ENCODE peak calls at places on chromosomes 2 and 18, in five cellular contexts. C is cardiac muscle cell; G is CD8-positive, alpha-beta T cell; S is transverse colon; U is uterus. N is an unnamed sample. For H3K4me1, the result is how much of the 10 kb centered on the place peaks cover.

GRCh38 chr18:57854726-57855125 is 51.6 kb upstream of the ATP8B1 start:
- DNase-seq in S (peak), G (no peak), U (no peak), C (no peak), N (no peak)

GRCh38 chr2:221104391-221104811 is 467.7 kb downstream of the EPHA4 start:
- DNase-seq in U (peak), S (no peak), C (peak), G (no peak), N (no peak)

GRCh38 chr2:178265851-178266250 is 71.5 kb downstream of the OSBPL6 start:
- DNase-seq in C (no peak), S (no peak), U (no peak), G (no peak), N (no peak)

GRCh38 chr18:23495723-23496440 is 7.4 kb upstream of the RMC1 start:
- DNase-seq in S (peak), G (no peak), C (no peak), U (no peak), N (no peak)

GRCh38 chr2:101040761-101041160 is 38.7 kb downstream of the RPL31 start:
- DNase-seq in U (no peak), S (no peak), G (no peak), C (no peak), N (no peak)

GRCh38 chr2:210203162-210203561 is 22.1 kb downstream of the ACADL start:
- DNase-seq in S (no peak), C (no peak), G (no peak), U (no peak), N (no peak)

GRCh38 chr18:35827275-35827929 is 145.1 kb upstream of the RMP24 start:
- DNase-seq in C (no peak), U (no peak), S (no peak), G (no peak), N (no peak)

GRCh38 chr18:79510731-79511141 is 115.0 kb downstream of the NFATC1 start:
- DNase-seq in G (no peak), U (peak), S (peak), C (no peak), N (no peak)

GRCh38 chr18:24170389-24170788 is 31.5 kb downstream of the CABYR start:
- DNase-seq in G (no peak), C (no peak), S (no peak), U (no peak), N (no peak)

GRCh38 chr2:13638181-13638580 is 921.4 kb downstream of the TRIB2 start:
- DNase-seq in U (no peak), G (no peak), S (no peak), C (no peak), N (no peak)

GRCh38 chr2:213266421-213266820 is 17.8 kb upstream of the SPAG16 start:
- DNase-seq in G (no peak), S (no peak), U (no peak), C (no peak), N (no peak)

GRCh38 chr2:172943992-172944793 is 131.5 kb upstream of the MAP3K20 start:
- DNase-seq in C (no peak), G (no peak), S (no peak), U (no peak), N (no peak)

GRCh38 chr2:179226203-179226960 is 38.2 kb downstream of the SESTD1 start:
- DNase-seq in U (no peak), G (no peak), S (no peak), C (no peak), N (no peak)

GRCh38 chr2:152814475-152815030 is 96.1 kb downstream of the ARL6IP6 start:
- DNase-seq in G (no peak), S (peak), C (no peak), U (no peak), N (no peak)

GRCh38 chr18:54440292-54440691 is 82.6 kb downstream of the C18orf54 start:
- DNase-seq in G (no peak), S (no peak), C (no peak), U (no peak), N (no peak)

GRCh38 chr2:106095478-106096392 is 98.4 kb downstream of the UXS1 start:
- DNase-seq in G (peak), U (no peak), C (no peak), S (peak), N (no peak)

GRCh38 chr2:9552491-9553178 is 3.0 kb downstream of the ADAM17 start:
- DNase-seq in G (no peak), C (no peak), U (no peak), S (no peak), N (no peak)

GRCh38 chr18:22930089-22930713 is 2.9 kb upstream of the RBBP8 start:
- DNase-seq in S (peak), C (peak), U (peak), G (peak), N (no peak)

GRCh38 chr2:115294999-115295398 is 852.6 kb downstream of the DPP10 start:
- DNase-seq in G (no peak), U (no peak), C (no peak), S (no peak), N (no peak)

GRCh38 chr18:23226386-23226785 is 91.1 kb downstream of the CABLES1 start:
- DNase-seq in G (no peak), U (no peak), S (no peak), C (no peak), N (no peak)

GRCh38 chr2:209637293-209637692 is 134.3 kb upstream of the UNC80 start:
- DNase-seq in S (no peak), G (no peak), C (no peak), U (no peak), N (no peak)

GRCh38 chr2:74138219-74138951 is 9.3 kb downstream of the BOLA3 start:
- DNase-seq in S (no peak), U (no peak), C (no peak), G (no peak), N (no peak)

GRCh38 chr2:41836944-41837343 is 210.9 kb upstream of the PKDCC start:
- DNase-seq in U (no peak), S (peak), G (no peak), C (peak), N (no peak)

GRCh38 chr2:98869272-98869641 is 66.8 kb downstream of the CRACDL start:
- DNase-seq in S (peak), U (no peak), G (no peak), C (no peak), N (no peak)

GRCh38 chr2:190340369-190340768 is 3.0 kb upstream of the INPP1 start:
- DNase-seq in U (no peak), C (no peak), S (no peak), G (no peak), N (no peak)

GRCh38 chr18:49225160-49225559 is 235.3 kb downstream of the DYM start:
- DNase-seq in S (no peak), G (no peak), U (no peak), C (no peak), N (no peak)

GRCh38 chr2:108101481-108101880 is 115.2 kb downstream of the SLC5A7 start:
- DNase-seq in C (peak), G (no peak), U (no peak), S (no peak), N (no peak)

GRCh38 chr2:62968668-62969067 is 82.0 kb upstream of the OTX1 start:
- DNase-seq in G (no peak), C (no peak), S (no peak), U (no peak), N (no peak)

GRCh38 chr18:36338420-36338933 is 41.0 kb downstream of the FHOD3 start:
- DNase-seq in C (no peak), S (no peak), G (no peak), U (no peak), N (no peak)

GRCh38 chr2:75361486-75361885 is 162.2 kb upstream of the TACR1 start:
- DNase-seq in S (no peak), U (no peak), C (no peak), G (no peak), N (no peak)

GRCh38 chr2:136376211-136376610 is 258.3 kb upstream of the CXCR4 start:
- DNase-seq in C (no peak), G (no peak), S (no peak), U (no peak), N (no peak)
- H3K4me1 ChIP-seq in C (under half), G (under half), S (under half), U (under half), N (under half)

GRCh38 chr2:85651097-85651496 is 16.9 kb downstream of the SFTPB start:
- DNase-seq in G (no peak), C (no peak), U (no peak), S (no peak), N (no peak)

GRCh38 chr2:85650456-85650855 is 17.5 kb downstream of the SFTPB start:
- DNase-seq in C (no peak), U (no peak), G (no peak), S (no peak), N (no peak)

GRCh38 chr2:85647823-85648526 is 20.0 kb downstream of the SFTPB start:
- DNase-seq in G (no peak), U (no peak), S (no peak), C (no peak), N (no peak)

GRCh38 chr2:85649201-85650190 is 18.5 kb downstream of the SFTPB start:
- DNase-seq in C (no peak), S (no peak), G (no peak), U (no peak), N (no peak)

GRCh38 chr2:85648619-85649018 is 19.4 kb downstream of the SFTPB start:
- DNase-seq in S (no peak), C (peak), U (no peak), G (no peak), N (no peak)
- H3K27ac ChIP-seq in S (no peak), C (no peak), U (no peak), G (no peak), N (no peak)

DNA sequence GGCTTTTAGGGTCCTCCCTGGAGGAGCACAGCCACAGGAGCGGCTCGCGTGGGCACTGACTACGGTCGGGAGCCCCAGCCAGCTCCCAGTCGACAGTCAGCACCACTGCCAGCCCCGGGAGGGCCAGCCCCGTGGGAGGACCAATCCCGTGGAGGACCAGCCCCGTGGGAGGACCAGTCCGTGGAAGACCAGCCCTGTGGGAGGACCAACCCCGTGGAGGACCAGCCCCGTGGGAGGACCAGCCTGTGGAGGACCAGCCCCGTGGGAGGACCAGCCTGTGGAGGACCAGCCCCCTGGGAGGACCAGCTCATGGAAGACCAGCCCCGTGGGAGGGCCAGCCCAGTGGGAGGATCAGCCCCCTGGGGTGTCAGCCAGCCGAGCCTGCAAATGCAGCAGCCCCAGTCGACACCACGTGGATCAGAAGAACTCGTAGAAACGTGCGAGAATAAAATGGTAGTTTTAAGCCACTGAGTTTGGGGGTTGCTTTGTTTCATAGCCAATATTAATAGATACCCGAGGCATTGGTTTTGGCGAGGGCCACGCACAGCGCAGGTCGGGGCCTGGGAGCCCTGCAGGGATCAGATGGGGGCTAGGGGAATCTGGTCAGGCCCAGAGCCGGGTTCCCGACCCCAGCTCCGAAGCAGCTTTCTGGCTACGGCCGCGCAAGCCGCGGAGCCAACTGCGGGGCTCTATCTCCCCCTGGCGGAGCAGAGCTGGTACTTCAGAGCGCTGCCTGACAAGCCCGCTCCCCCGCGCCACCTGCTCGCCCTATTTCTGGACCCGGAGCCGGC is 73.0 kb downstream of the TEX51 start:
- DNase-seq in G (peak), U (peak), C (peak), S (peak), N (no peak)
- H3K4me3 ChIP-seq in G (peak), U (peak), C (no peak), S (peak), N (peak)

GRCh38 chr2:224293976-224294375 is 107.9 kb downstream of the FAM124B start:
- DNase-seq in U (no peak), S (no peak), C (no peak), G (no peak), N (no peak)
- H3K4me1 ChIP-seq in U (under half), S (under half), C (under half), G (under half), N (under half)

GRCh38 chr2:237661799-237662328 is 34.5 kb downstream of the LRRFIP1 start:
- DNase-seq in G (no peak), C (no peak), U (peak), S (no peak), N (no peak)
- H3K27ac ChIP-seq in G (no peak), C (peak), U (peak), S (peak), N (peak)

GRCh38 chr2:196515041-196515440 is 124.5 kb upstream of the CCDC150 start:
- DNase-seq in U (no peak), S (no peak), G (no peak), C (no peak), N (no peak)
- H3K4me3 ChIP-seq in U (no peak), S (no peak), G (no peak), C (no peak), N (no peak)